ENCODE peak calls at places on chromosomes 6 and 20, in six cellular contexts. W is neural progenitor cell; V is HFFc6; T is stimulated activated CD4-positive, alpha-beta T cell treated with anti-CD3 and anti-CD28 coated beads, Interleukin-4, amount 100 ng/mL, for 48 hours; U is A172; R is lung. B is an unnamed sample.

GRCh38 chr6:128024976-128025375 is 124.1 kb upstream of the THEMIS start:
- DNase-seq in W (no peak), V (no peak), T (no peak), U (no peak), R (no peak), B (no peak)

GRCh38 chr20:53402233-53403005 is 191.2 kb downstream of the ZNF217 start:
- DNase-seq in W (no peak), V (no peak), T (no peak), U (no peak), R (no peak), B (no peak)

GRCh38 chr6:2498224-2498623 is 252.5 kb downstream of the MYLK4 start:
- DNase-seq in W (no peak), V (no peak), T (no peak), U (peak), R (no peak), B (no peak)

GRCh38 chr6:132816665-132817064 is 2.3 kb downstream of the RPS12 start:
- DNase-seq in W (no peak), V (no peak), T (no peak), U (no peak), R (no peak), B (no peak)

GRCh38 chr20:62470003-62470402 is 5.8 kb downstream of the GATA5 start:
- DNase-seq in W (no peak), V (no peak), T (no peak), U (no peak), R (no peak), B (no peak)

GRCh38 chr6:1324926-1325325 is 13.0 kb downstream of the FOXQ1 start:
- DNase-seq in W (no peak), V (peak), T (no peak), U (no peak), R (no peak), B (no peak)

GRCh38 chr20:35339007-35339406 is 46.8 kb upstream of the FAM83C start:
- DNase-seq in W (no peak), V (peak), T (no peak), U (peak), R (no peak), B (no peak)

GRCh38 chr6:135921176-135921575 is 69.7 kb downstream of the PDE7B start:
- DNase-seq in W (no peak), V (no peak), T (no peak), U (no peak), R (no peak), B (no peak)

GRCh38 chr6:33787336-33787953 is 1.5 kb downstream of the LEMD2 start:
- DNase-seq in W (no peak), V (peak), T (no peak), U (no peak), R (no peak), B (no peak)

GRCh38 chr6:15464211-15464725 is 198.6 kb downstream of the DTNBP1 start:
- DNase-seq in W (peak), V (no peak), T (peak), U (peak), R (no peak), B (peak)

GRCh38 chr6:43142101-43142500 is 29.0 kb upstream of the SRF start:
- DNase-seq in W (no peak), V (no peak), T (no peak), U (no peak), R (no peak), B (no peak)

GRCh38 chr20:24653306-24653705 is 183.9 kb downstream of the SYNDIG1 start:
- DNase-seq in W (no peak), V (peak), T (no peak), U (peak), R (no peak), B (no peak)